ENCODE peak calls at places on chromosomes 16 and 17, in eight cellular contexts. B is stomach, Y is uterus, K is sigmoid colon, J is heart right ventricle, W is endothelial cell of umbilical vein, G is heart left ventricle, U is psoas muscle. V is an unnamed sample. For H3K27me3 and H3K4me1, the result is how much of the 10 kb centered on the place peaks cover.

GRCh38 chr17:70144260-70144846 is 25.0 kb upstream of the KCNJ2 start:
- DNase-seq in K (no peak), J (no peak), U (no peak), B (no peak), W (peak), Y (no peak), G (no peak), V (no peak)

GRCh38 chr16:30052671-30053372 is 12.7 kb upstream of the ALDOA start:
- DNase-seq in U (peak), G (peak), K (peak), Y (peak), W (peak), B (peak), J (peak), V (peak)

GRCh38 chr17:16328997-16329396 is 24.3 kb downstream of the CENPV start:
- DNase-seq in U (no peak), B (no peak), K (no peak), G (no peak), J (no peak), W (peak), Y (no peak), V (no peak)

GRCh38 chr16:68713430-68713829 is 23.7 kb upstream of the CDH1 start:
- DNase-seq in G (no peak), B (no peak), Y (no peak), W (no peak), U (no peak), K (no peak), J (no peak), V (no peak)

GRCh38 chr16:66740010-66740409 is 11.4 kb downstream of the DYNC1LI2 start:
- DNase-seq in K (no peak), G (no peak), J (no peak), Y (no peak), U (no peak), B (no peak), W (peak), V (no peak)

GRCh38 chr16:87332150-87332549 is 15.0 kb upstream of the C16orf95 start:
- DNase-seq in K (no peak), B (no peak), U (no peak), J (no peak), Y (no peak), W (no peak), G (no peak), V (no peak)

GRCh38 chr17:17147821-17148220 is 58.3 kb downstream of the PLD6 start:
- DNase-seq in U (no peak), J (no peak), G (no peak), B (no peak), Y (no peak), K (no peak), W (no peak), V (no peak)

GRCh38 chr17:61635913-61636432 is 45.0 kb upstream of the NACA2 start:
- DNase-seq in B (peak), U (no peak), K (no peak), G (no peak), Y (no peak), W (peak), J (no peak), V (peak)

GRCh38 chr17:68103148-68103547 is 67.6 kb downstream of the KPNA2 start:
- DNase-seq in G (no peak), Y (no peak), W (peak), K (no peak), B (no peak), J (no peak), U (no peak), V (no peak)

GRCh38 chr17:16872836-16873653 is 98.9 kb downstream of the TNFRSF13B start:
- DNase-seq in K (no peak), W (no peak), B (peak), Y (no peak), J (peak), U (no peak), G (no peak), V (peak)

DNA sequence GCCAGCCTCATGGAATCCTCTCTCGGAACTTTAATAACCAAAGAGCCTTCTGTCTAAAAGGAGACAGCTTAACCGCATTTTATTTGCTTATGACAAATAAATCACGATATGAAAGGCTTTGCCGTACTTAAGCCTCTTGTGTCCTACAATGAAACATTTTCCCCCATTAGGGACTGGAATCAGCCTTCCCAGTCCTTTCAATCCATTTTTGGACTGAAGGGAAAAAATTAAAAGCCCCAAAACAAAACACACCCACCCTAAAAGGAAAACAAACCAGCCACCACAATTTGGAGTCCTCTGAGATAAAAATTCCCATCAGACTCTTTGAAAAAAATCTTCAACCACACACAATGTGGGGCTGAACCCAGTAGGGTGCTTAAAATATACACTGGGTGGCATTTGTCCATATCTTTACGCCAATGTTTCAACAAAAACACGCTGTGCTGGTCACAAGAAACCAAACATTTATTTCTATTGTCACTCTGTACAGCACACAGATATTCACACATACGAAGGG is 3.0 kb downstream of the HOXB4 start:
- DNase-seq in W (peak), J (no peak), U (no peak), G (no peak), K (no peak), Y (no peak), B (no peak), V (no peak)
- H3K27me3 ChIP-seq in W (under half), J (half or more), U (under half), G (under half), K (under half), Y (under half), B (half or more), V (under half)

DNA sequence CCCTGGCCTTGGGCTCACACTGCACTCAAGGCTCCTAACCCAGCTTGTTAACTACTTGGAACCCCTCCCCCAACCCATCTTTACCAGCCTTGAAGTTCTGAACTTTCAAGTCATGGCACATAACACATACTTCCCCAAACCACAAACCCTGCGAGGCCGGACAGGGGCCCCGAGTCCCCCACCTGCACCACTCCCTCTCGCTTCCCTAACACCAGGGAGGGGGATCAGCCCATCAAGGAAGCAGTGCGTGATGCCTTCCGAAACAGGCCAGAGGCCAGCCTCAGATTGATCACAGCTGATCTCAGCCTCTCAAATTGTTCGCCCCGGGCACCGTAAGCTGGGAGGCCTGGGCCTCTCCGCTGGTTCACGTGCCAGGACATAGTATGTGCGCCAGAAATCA is 3.1 kb upstream of the NLRC3 start:
- DNase-seq in U (no peak), K (no peak), Y (no peak), J (no peak), W (no peak), G (no peak), B (no peak), V (no peak)
- H3K4me1 ChIP-seq in U (under half), K (under half), Y (under half), J (under half), W (under half), G (under half), B (under half), V (under half)

DNA sequence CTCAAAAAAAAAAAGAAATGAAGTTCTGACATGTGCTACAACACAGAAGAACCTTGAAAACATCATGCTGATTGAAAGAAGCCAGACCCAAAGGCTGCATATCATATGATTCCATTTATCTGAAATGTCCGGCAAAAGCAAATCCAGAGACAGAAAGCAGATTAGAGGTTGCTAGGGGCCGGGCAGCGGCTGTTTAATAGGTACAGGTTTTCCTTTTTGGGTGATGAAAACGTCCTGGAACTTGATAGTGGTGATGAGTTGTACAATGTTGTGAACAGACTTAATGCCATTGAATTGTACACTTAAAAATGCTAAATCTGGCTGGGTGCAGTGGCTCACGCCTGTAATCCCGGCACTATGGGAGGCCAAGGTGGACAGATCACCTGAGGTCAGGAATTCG is 166.5 kb downstream of the NTN1 start:
- DNase-seq in B (no peak), U (no peak), G (no peak), K (no peak), Y (no peak), W (no peak), J (no peak), V (no peak)
- TF ChIP-seq CTCF in B (no peak), U (no peak), G (no peak), K (no peak), Y (no peak), W (no peak), J (no peak), V (no peak)

GRCh38 chr17:79362086-79362995 is 248.5 kb downstream of the RBFOX3 start:
- DNase-seq in B (no peak), G (no peak), K (no peak), U (no peak), W (no peak), Y (no peak), J (no peak), V (no peak)
- H3K27me3 ChIP-seq in B (under half), G (under half), K (under half), U (under half), W (under half), Y (under half), J (under half), V (under half)